ENCODE peak calls at places on chromosomes 2 and 18, in five cellular contexts. O is endothelial cell, N is Calu3, U is epithelial cell of esophagus, K is MCF 10A. X is an unnamed sample.
A peak's percentile ranks its signal among the peaks of the same experiment; 100 is the strongest.

GRCh38 chr2:141341444-141341843 is 789.4 kb downstream of the LRP1B start:
- DNase-seq in O (no peak), N (no peak), U (peak; percentile 9), K (peak; percentile 7), X (no peak)

GRCh38 chr18:1104265-1104792 is 199.7 kb downstream of the ADCYAP1 start:
- DNase-seq in O (no peak), N (no peak), U (no peak), K (peak; percentile 13), X (no peak)

GRCh38 chr18:76657911-76658475 is 163.0 kb upstream of the ZNF516 start:
- DNase-seq in O (no peak), N (no peak), U (no peak), K (no peak), X (no peak)

GRCh38 chr2:120347387-120348010 is 1.6 kb downstream of the INHBB start:
- DNase-seq in O (peak; percentile 35), N (no peak), U (no peak), K (no peak), X (no peak)

GRCh38 chr2:228771306-228771705 is 499.8 kb downstream of the PID1 start:
- DNase-seq in O (no peak), N (no peak), U (no peak), K (no peak), X (no peak)

GRCh38 chr2:107669335-107669734 is 157.4 kb upstream of the RGPD4 start:
- DNase-seq in O (no peak), N (no peak), U (peak; percentile 30), K (peak; percentile 37), X (no peak)

GRCh38 chr2:24926602-24927252 is 6.7 kb upstream of the ADCY3 start:
- DNase-seq in O (no peak), N (no peak), U (peak; percentile 59), K (no peak), X (no peak)

GRCh38 chr2:161651547-161651946 is 27.3 kb downstream of the SLC4A10 start:
- DNase-seq in O (no peak), N (no peak), U (no peak), K (no peak), X (no peak)

GRCh38 chr2:129381789-129382188 is 597.7 kb upstream of the RAB6C start:
- DNase-seq in O (no peak), N (no peak), U (no peak), K (no peak), X (no peak)

GRCh38 chr2:200171761-200172482 is 134.6 kb upstream of the SPATS2L start:
- DNase-seq in O (no peak), N (no peak), U (peak; percentile 55), K (no peak), X (no peak)

GRCh38 chr2:101173707-101174295 is 22.6 kb upstream of the TBC1D8 start:
- DNase-seq in O (no peak), N (no peak), U (no peak), K (no peak), X (no peak)

GRCh38 chr18:41731887-41732286 is 223.1 kb upstream of the PIK3C3 start:
- DNase-seq in O (no peak), N (no peak), U (peak; percentile 60), K (peak; percentile 13), X (no peak)

GRCh38 chr2:76330865-76331264 is 620.1 kb upstream of the GCFC2 start:
- DNase-seq in O (no peak), N (no peak), U (no peak), K (no peak), X (no peak)

GRCh38 chr2:1612391-1613077 is 131.8 kb downstream of the PXDN start:
- DNase-seq in O (no peak), N (no peak), U (no peak), K (no peak), X (no peak)

GRCh38 chr2:1614564-1614963 is 129.8 kb downstream of the PXDN start:
- DNase-seq in O (no peak), N (no peak), U (no peak), K (no peak), X (no peak)

GRCh38 chr2:1613078-1613445 is 131.3 kb downstream of the PXDN start:
- DNase-seq in O (no peak), N (no peak), U (no peak), K (no peak), X (no peak)

GRCh38 chr2:1611886-1612285 is 132.4 kb downstream of the PXDN start:
- DNase-seq in O (no peak), N (no peak), U (no peak), K (no peak), X (no peak)

GRCh38 chr2:1613731-1614354 is 130.5 kb downstream of the PXDN start:
- DNase-seq in O (no peak), N (no peak), U (peak; percentile 39), K (peak; percentile 86), X (no peak)
- TF ChIP-seq CTCF in O (no peak), N (no peak), U (peak; percentile 22), K (no peak), X (no peak)

DNA sequence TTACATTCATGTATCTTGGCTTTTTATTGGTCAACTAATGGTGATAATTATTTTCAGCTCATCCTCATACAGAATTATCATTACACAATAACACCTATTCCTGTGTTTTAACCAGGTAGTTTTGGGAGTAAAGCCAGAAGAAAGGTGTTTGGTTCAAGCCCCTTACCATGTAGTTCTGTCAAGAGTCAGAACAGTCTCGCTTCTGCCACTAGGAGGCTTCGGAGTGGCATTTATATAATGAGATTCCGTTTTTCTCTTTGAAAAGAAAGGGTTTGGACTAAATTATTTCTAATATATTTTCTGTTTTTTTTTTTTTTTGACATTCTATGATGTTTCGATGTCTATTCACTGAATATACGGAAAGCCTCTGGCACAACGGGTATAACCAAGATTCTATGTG is 217.8 kb downstream of the CDH7 start:
- DNase-seq in O (peak; percentile 24), N (no peak), U (no peak), K (peak; percentile 13), X (no peak)
- TF ChIP-seq CTCF in O (peak; percentile 73), N (peak; percentile 46), U (peak; percentile 56), K (peak; percentile 19), X (no peak)

DNA sequence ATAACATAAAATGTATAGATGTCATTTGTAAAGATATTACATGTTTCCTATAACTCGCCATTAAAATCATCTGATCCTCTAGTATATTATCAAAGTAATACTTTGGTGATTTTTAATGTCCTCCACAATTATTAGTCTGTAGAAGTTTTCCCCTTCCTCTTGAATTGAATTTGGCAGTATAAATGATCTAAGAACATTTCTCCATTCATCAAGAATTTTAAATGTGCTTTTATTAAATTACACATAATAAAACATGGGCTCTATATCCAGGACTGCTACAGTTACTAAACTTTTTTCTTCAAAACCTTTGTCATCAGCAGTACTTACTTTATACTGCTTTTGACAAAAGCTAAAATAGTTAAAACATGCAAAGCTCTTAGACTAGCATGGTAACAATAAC is 315.4 kb upstream of the ZC3H15 start:
- DNase-seq in O (no peak), N (no peak), U (no peak), K (no peak), X (no peak)
- TF ChIP-seq CTCF in O (no peak), N (no peak), U (no peak), K (no peak), X (no peak)

GRCh38 chr18:63824220-63824525 is 49.0 kb downstream of the SERPINB7 start:
- DNase-seq in O (no peak), N (no peak), U (no peak), K (no peak), X (no peak)
- TF ChIP-seq CTCF in O (no peak), N (no peak), U (no peak), K (no peak), X (no peak)

GRCh38 chr18:58496937-58497336 is 132.0 kb downstream of the ALPK2 start:
- DNase-seq in O (peak; percentile 46), N (peak; percentile 38), U (peak; percentile 40), K (peak; percentile 42), X (no peak)
- TF ChIP-seq CTCF in O (peak; percentile 33), N (no peak), U (peak; percentile 26), K (peak; percentile 31), X (peak; percentile 22)

GRCh38 chr2:156435725-156436476 is at the start of gene GPD2:
- DNase-seq in O (peak; percentile 88), N (peak; percentile 88), U (peak; percentile 86), K (peak; percentile 93), X (peak; percentile 72)
- TF ChIP-seq CTCF in O (no peak), N (no peak), U (no peak), K (no peak), X (no peak)

DNA sequence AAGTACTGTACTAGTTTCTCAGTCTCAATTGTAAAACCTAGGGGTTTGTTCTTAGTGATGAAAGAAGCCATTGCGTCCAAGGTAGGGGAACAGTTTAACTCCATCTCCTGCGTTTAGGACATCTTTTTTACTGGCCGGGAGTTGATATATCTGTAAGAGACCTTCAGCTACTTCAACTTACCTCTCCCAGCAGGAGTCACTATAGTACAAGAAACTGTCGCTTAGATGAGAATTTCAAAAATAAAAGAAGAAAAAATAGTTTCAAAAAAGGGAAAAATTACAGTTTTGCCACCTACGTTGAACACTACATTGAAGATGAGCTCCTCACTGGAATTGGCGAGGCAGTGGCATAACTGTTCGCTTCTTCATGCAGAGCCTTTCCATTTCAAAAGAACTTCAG is 122.7 kb downstream of the MAP3K20 start:
- DNase-seq in O (no peak), N (no peak), U (no peak), K (no peak), X (no peak)
- TF ChIP-seq CTCF in O (no peak), N (no peak), U (no peak), K (no peak), X (no peak)

DNA sequence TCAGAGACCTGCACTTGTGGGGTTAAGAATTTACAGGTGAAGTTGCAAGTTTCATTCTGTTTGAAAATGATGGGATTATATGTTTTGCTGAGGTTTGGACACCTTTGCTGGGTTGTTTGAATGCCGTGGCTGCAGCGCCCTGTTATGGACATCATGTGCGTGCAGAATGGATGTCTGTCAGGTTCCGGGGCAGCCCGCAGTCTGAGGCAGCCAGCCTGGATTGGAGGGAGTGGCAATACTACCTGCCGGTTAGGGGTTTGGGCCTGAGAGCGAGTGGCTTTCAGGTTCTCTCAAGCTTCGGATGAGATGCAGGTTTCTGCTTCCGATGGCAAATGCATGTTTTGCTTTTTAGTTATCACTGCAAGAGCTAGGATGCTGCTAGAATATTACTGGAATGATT is 1.1 kb downstream of the CASP8 start:
- DNase-seq in O (no peak), N (no peak), U (no peak), K (no peak), X (no peak)
- TF ChIP-seq CTCF in O (no peak), N (no peak), U (no peak), K (no peak), X (no peak)

DNA sequence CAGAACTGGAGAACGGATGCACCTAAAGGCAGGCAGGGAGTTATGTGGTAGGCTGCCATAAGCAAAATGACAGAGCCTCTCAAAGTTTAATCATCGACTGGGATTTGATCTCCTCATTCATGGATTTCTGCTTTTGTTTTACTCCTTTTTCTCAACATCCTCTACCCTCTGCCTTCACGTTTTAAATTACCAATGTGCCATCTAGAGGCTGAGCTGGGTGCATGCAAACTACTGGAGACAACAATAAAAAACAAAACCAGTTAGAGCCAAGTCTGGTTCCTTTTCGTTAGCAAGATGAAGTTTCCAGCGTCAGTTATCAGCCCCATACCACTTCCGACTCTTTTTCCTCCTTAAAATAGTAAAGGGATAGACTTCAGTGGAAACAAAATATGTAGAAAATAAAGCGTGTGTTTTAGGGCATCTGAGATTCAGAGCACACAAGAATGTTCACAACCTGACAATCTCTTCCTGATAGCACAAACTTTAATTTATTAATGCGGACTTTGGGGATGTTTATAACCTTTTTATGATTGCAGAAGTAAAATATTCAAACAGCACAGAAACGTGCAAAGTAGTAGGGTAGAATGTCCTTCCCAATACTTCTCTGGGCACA is 117.0 kb downstream of the LAMA1 start:
- DNase-seq in O (no peak), N (no peak), U (peak; percentile 56), K (peak; percentile 42), X (no peak)
- TF ChIP-seq CTCF in O (no peak), N (peak; percentile 18), U (peak; percentile 80), K (peak; percentile 40), X (no peak)

X was measured in GM13977.